ENCODE peak calls at places on chromosomes 16 and 17, in eight cellular contexts. D, O, J, T, G, E, Y and R are unnamed samples.
A peak's percentile ranks its signal among the peaks of the same experiment; 100 is the strongest.

GRCh38 chr16:84483882-84484565 is 20.4 kb downstream of the MEAK7 start:
- DNase-seq in J (no peak), T (no peak), Y (no peak), E (peak; percentile 3), O (no peak), G (no peak), D (no peak), R (no peak)

GRCh38 chr17:42563950-42564349 is 2.0 kb downstream of the COASY start:
- DNase-seq in J (no peak), D (no peak), O (no peak), T (no peak), G (no peak), Y (no peak), E (no peak), R (no peak)

GRCh38 chr17:80443916-80444708 is 29.1 kb downstream of the ENDOV start:
- DNase-seq in O (no peak), Y (no peak), T (peak; percentile 35), G (no peak), J (no peak), E (no peak), D (no peak), R (no peak)

GRCh38 chr17:6894206-6894528 is 62.6 kb upstream of the TEKT1 start:
- DNase-seq in Y (no peak), J (peak; percentile 21), G (no peak), O (no peak), T (peak; percentile 40), D (no peak), E (no peak), R (no peak)

GRCh38 chr17:2457913-2458312 is 53.8 kb downstream of the METTL16 start:
- DNase-seq in T (no peak), G (no peak), E (no peak), J (no peak), O (no peak), D (no peak), Y (no peak), R (no peak)

GRCh38 chr17:7747586-7747985 is 30.0 kb downstream of the DNAH2 start:
- DNase-seq in G (no peak), Y (no peak), E (no peak), O (no peak), D (no peak), T (no peak), J (no peak), R (no peak)

GRCh38 chr16:12434567-12434966 is 369.1 kb downstream of the CPPED1 start:
- DNase-seq in G (no peak), D (no peak), T (no peak), Y (no peak), E (no peak), O (no peak), J (no peak), R (no peak)

GRCh38 chr16:87661561-87661960 is 59.3 kb downstream of the JPH3 start:
- DNase-seq in J (peak; percentile 80), D (no peak), E (peak; percentile 74), T (peak; percentile 76), Y (no peak), O (peak; percentile 43), G (no peak), R (no peak)

GRCh38 chr16:66485361-66485760 is 58.3 kb downstream of the BEAN1 start:
- DNase-seq in D (no peak), Y (no peak), O (no peak), J (no peak), E (no peak), T (no peak), G (no peak), R (no peak)

GRCh38 chr16:19883296-19883951 is 1.2 kb downstream of the GPRC5B start:
- DNase-seq in D (peak; percentile 14), T (peak; percentile 85), G (no peak), Y (peak; percentile 58), O (no peak), E (peak; percentile 56), J (peak; percentile 69), R (no peak)

GRCh38 chr17:60601443-60602384 is 1.7 kb downstream of the PPM1D start:
- DNase-seq in E (peak; percentile 91), G (no peak), T (peak; percentile 49), O (peak; percentile 54), D (peak; percentile 36), J (peak; percentile 76), Y (no peak), R (no peak)

GRCh38 chr16:86929149-86929871 is 351.0 kb downstream of the FOXL1 start:
- DNase-seq in T (peak; percentile 85), J (peak; percentile 20), Y (no peak), O (no peak), D (no peak), G (peak; percentile 29), E (peak; percentile 46), R (no peak)

GRCh38 chr17:51046527-51047384 is 73.9 kb downstream of the SPAG9 start:
- DNase-seq in O (no peak), J (peak; percentile 92), T (peak; percentile 81), E (peak; percentile 89), G (no peak), Y (peak; percentile 32), D (no peak), R (no peak)

GRCh38 chr16:79982356-79982755 is 381.8 kb upstream of the MAF start:
- DNase-seq in T (no peak), O (no peak), E (no peak), D (no peak), Y (no peak), J (no peak), G (no peak), R (no peak)
- H3K27ac ChIP-seq in T (no peak overlapping the region), O (no peak overlapping the region), E (no peak overlapping the region), D (no peak overlapping the region), Y (no peak overlapping the region), J (no peak overlapping the region), G (no peak overlapping the region), R (no peak overlapping the region)

DNA sequence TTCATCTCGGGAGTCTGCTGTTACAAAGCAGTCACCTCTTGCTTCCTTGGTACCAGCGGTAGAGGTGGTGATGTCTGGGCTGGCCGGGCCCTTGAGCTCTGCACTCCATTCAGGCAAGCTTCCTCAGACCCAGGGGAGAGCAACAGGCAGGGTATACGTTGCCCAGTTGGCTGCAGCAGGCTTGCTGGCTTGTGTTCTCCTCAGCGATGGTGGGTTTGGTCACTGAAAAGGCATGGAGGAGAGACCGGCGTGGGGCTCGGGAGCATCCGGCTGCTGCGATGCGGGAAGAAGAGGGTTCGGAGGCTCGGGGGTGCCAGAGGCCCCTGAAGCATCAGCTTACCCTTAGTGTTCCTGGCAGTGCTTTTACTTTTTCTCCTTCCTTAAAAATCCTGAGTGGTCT is 25.8 kb downstream of the SAP30BP start:
- DNase-seq in D (no peak), O (no peak), T (no peak), G (no peak), E (no peak), J (no peak), Y (peak; percentile 46), R (no peak)
- H3K27ac ChIP-seq in D (no peak overlapping the region), O (peak overlapping the region; percentile 93), T (peak overlapping the region; percentile 93), G (peak overlapping the region; percentile 47), E (peak overlapping the region; percentile 61), J (no peak overlapping the region), Y (peak overlapping the region; percentile 100), R (peak overlapping the region; percentile 81)

GRCh38 chr16:65441501-65441900 is 319.6 kb upstream of the CDH11 start:
- DNase-seq in G (no peak), O (no peak), J (no peak), Y (no peak), T (no peak), E (no peak), D (no peak), R (no peak)
- H3K27ac ChIP-seq in G (no peak overlapping the region), O (no peak overlapping the region), J (no peak overlapping the region), Y (no peak overlapping the region), T (no peak overlapping the region), E (no peak overlapping the region), D (no peak overlapping the region), R (no peak overlapping the region)

DNA sequence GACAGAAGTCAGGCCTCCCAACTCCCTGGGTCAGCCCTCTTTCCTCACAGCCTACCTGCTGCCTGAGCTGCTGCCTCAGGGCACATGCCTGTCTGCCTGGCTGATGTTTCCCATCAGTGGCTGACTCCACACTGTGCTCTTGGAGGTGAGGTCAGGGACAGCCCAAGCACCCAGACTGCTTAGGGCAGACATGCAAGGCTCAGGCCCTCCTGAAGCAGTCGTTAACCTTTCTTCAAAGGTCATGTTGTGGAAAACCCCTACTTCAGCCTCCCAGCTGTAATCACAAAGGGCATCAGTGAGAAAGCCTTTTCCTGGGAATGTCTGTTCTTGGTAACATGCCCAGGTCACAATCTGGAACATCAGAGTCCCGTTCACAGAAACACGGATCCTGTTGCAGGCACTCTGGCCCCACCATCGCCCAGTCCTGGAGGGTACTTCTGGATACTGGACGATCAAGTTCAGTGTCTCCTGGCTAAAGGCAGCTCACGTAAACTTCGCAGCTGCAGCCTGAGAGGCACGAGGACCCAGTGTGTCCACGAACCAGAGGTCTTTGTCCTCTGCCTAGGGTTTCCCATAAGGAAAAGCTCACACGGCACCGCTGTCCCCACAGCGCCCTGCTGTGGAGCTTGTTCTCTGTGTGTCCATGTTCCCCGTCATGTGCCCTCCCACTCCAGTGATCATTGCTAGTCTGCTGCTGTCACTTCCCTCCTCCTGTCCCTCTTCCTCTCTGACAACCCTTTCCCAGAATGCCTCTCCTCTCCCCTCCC is 54.9 kb downstream of the GNAO1 start:
- DNase-seq in O (no peak), Y (no peak), T (no peak), J (peak; percentile 62), E (peak; percentile 31), G (no peak), D (no peak), R (peak; percentile 32)
- H3K27ac ChIP-seq in O (peak overlapping the region; percentile 62), Y (peak overlapping the region; percentile 96), T (peak overlapping the region; percentile 40), J (peak overlapping the region; percentile 82), E (no peak overlapping the region), G (no peak overlapping the region), D (no peak overlapping the region), R (peak overlapping the region; percentile 86)

GRCh38 chr17:17710728-17711541 is 29.7 kb downstream of the RAI1 start:
- DNase-seq in D (no peak), G (peak; percentile 53), Y (no peak), J (no peak), T (peak; percentile 40), O (peak; percentile 99), E (peak; percentile 95), R (no peak)

GRCh38 chr17:17712268-17712924 is 31.1 kb downstream of the RAI1 start:
- DNase-seq in G (no peak), O (no peak), D (no peak), T (peak; percentile 2), Y (no peak), E (peak; percentile 63), J (no peak), R (no peak)

GRCh38 chr17:17709815-17710321 is 28.6 kb downstream of the RAI1 start:
- DNase-seq in O (no peak), Y (no peak), G (no peak), E (no peak), D (no peak), T (peak; percentile 42), J (no peak), R (no peak)

GRCh38 chr17:17710355-17710727 is 29.1 kb downstream of the RAI1 start:
- DNase-seq in O (no peak), T (peak; percentile 32), D (no peak), G (no peak), J (no peak), Y (no peak), E (no peak), R (no peak)

DNA sequence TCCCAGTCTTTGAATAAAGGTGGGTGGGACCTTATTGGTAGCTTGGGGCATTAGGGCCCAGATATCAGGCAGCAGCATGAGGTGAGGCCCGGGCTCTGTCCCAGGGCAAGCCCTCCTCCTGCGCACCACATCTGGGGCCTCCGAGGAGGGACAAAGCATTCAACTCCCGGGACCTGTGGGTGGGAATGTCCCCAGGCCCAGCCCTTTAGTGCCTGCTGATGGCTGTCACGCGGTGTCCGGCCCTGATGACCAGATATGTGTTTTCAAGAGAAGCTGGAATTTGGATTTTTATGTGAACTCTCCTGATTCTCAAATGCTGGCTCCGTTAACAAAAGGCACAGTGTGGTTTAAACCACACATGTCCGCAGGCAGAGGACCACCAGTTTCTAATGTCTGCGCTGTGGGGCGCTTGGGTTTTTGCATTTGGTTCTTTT is 30.5 kb downstream of the RAI1 start:
- DNase-seq in J (no peak), T (no peak), E (peak; percentile 81), G (no peak), Y (no peak), D (no peak), O (no peak), R (no peak)
- H3K27ac ChIP-seq in J (no peak overlapping the region), T (no peak overlapping the region), E (peak overlapping the region; percentile 97), G (peak overlapping the region; percentile 56), Y (no peak overlapping the region), D (no peak overlapping the region), O (peak overlapping the region; percentile 95), R (peak overlapping the region; percentile 95)